ENCODE peak calls at places on chromosome 20, in five cellular contexts. P is neuronal stem cell, A is IMR-90, Z is mesenchymal stem cell, X is trophoblast cell. I is an unnamed sample. For H3K36me3, the result is how much of the 10 kb centered on the place peaks cover.

GRCh38 chr20:39632757-39633156 is 670.6 kb downstream of the DHX35 start:
- DNase-seq in X (no peak), P (no peak), A (no peak), Z (no peak), I (no peak)

GRCh38 chr20:48656661-48657211 is 171.1 kb downstream of the PREX1 start:
- DNase-seq in X (peak), P (no peak), Z (no peak), A (no peak), I (no peak)

GRCh38 chr20:45373353-45374100 is 4.6 kb downstream of the TP53TG5 start:
- DNase-seq in Z (peak), P (peak), A (peak), X (peak), I (peak)

GRCh38 chr20:24798930-24799705 is 150.0 kb upstream of the CST7 start:
- DNase-seq in A (no peak), X (no peak), Z (peak), P (no peak), I (no peak)

GRCh38 chr20:10501377-10501776 is 66.3 kb downstream of the SLX4IP start:
- DNase-seq in Z (no peak), X (no peak), P (no peak), A (no peak), I (no peak)

GRCh38 chr20:19952392-19952791 is 64.8 kb upstream of the NAA20 start:
- DNase-seq in X (no peak), A (no peak), P (no peak), Z (no peak), I (no peak)

GRCh38 chr20:62461157-62461556 is 14.6 kb downstream of the GATA5 start:
- DNase-seq in A (no peak), X (no peak), Z (no peak), P (no peak), I (no peak)

GRCh38 chr20:19045366-19045765 is 167.1 kb upstream of the SLC24A3 start:
- DNase-seq in Z (no peak), P (no peak), X (peak), A (no peak), I (no peak)

GRCh38 chr20:47551841-47552240 is 50.2 kb downstream of the NCOA3 start:
- DNase-seq in A (no peak), Z (peak), P (no peak), X (no peak), I (no peak)

GRCh38 chr20:46368902-46369268 is 37.5 kb downstream of the ELMO2 start:
- DNase-seq in P (no peak), Z (no peak), A (peak), X (no peak), I (no peak)

GRCh38 chr20:40945754-40946451 is 82.7 kb upstream of the TOP1 start:
- DNase-seq in P (peak), X (peak), A (peak), Z (peak), I (peak)

GRCh38 chr20:47620808-47621805 is 119.4 kb downstream of the NCOA3 start:
- DNase-seq in P (peak), X (peak), Z (peak), A (peak), I (no peak)

GRCh38 chr20:54067606-54068174 is 2.7 kb downstream of the BCAS1 start:
- DNase-seq in A (no peak), Z (no peak), P (no peak), X (peak), I (no peak)

GRCh38 chr20:62759981-62760431 is 36.3 kb upstream of the MRGBP start:
- DNase-seq in A (no peak), Z (no peak), P (no peak), X (no peak), I (no peak)

GRCh38 chr20:23477223-23477622 is 13.7 kb upstream of the CST8 start:
- DNase-seq in A (no peak), P (no peak), X (no peak), Z (no peak), I (no peak)

DNA sequence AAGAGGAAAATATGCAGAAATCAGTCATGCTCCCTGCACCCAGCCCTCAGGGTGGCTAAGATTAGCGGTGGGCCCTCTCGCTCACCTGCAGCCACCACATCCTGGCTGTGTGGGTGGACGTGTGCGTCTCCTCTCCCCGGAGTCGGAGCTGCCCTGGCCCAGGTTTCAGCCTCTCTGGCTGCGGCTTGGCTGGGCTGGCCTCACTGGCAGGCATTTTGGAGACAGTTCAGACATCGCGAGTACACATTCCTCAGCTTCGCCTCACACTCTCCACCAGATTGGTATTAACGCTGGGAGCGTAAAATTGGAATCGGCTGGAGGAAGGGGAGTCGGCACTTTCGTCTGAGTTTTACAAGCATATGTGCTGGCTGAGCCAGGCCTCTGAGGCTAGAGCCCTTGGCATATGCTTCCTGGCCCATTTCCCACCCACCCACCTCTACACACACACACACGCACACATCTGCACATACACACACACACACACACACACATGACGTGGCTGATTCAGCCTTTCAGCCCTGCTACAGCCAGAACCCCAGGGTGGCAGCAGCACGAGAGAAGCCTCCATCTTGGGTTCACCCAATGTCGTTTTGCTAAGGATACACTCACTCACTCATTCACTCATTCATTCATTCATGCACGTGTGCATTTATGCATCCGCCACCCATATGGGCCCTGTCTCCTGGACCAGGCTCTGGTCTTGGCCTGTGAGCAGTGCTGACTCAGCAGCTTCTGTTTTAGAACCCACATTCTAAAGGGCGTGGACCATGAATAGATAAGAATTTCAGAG is 42.9 kb downstream of the BCAS4 start:
- DNase-seq in Z (no peak), P (no peak), X (peak), A (peak), I (no peak)
- H4K91ac ChIP-seq in Z (no peak), P (no peak), X (no peak), A (peak), I (no peak)

GRCh38 chr20:50099565-50099991 is 13.4 kb downstream of the UBE2V1 start:
- DNase-seq in X (peak), Z (no peak), A (no peak), P (no peak), I (no peak)

GRCh38 chr20:50100552-50100951 is 12.4 kb downstream of the UBE2V1 start:
- DNase-seq in A (no peak), X (no peak), P (no peak), Z (no peak), I (no peak)

GRCh38 chr20:50099121-50099520 is 13.8 kb downstream of the UBE2V1 start:
- DNase-seq in P (no peak), Z (no peak), A (no peak), X (peak), I (no peak)

GRCh38 chr20:50096237-50096636 is 16.7 kb downstream of the UBE2V1 start:
- DNase-seq in P (no peak), A (no peak), Z (no peak), X (no peak), I (no peak)

GRCh38 chr20:50098259-50098658 is 14.7 kb downstream of the UBE2V1 start:
- DNase-seq in Z (no peak), P (no peak), A (no peak), X (peak), I (no peak)
- H3K36me3 ChIP-seq in Z (half or more), P (half or more), A (under half), X (under half), I (under half)

DNA sequence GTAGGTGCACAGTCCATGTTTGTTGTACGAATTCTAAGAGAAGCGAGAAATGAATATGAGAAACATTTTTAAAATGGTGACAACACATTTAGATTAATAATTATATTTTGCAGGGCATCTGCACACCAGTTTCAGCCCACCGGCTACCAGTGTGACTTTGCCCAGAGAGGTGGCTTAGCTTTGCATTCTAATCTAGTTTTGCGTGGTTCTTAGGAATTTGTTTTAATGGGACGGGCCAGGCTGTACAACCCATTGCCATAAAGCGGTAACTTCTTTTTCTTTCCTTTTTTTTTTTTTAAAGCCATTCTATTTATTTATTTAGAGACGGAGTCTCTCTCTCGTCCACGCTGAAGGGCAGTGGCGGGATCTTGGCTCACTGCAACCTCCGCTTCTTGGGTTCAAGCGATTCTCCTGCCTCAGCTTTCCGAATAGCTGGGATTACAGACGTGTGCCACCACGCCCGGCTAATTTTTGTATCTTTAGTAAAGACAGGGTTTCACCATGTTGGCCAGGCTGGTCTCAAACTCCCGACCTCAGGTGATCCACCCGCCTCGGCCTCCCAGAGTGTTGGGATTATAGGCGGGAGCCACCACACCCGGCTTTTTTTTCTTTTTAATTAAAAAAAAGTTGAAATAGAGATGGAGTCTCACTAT is 829 bp downstream of the MANBAL start:
- DNase-seq in A (no peak), X (no peak), Z (no peak), P (no peak), I (no peak)
- H4K91ac ChIP-seq in A (peak), X (peak), Z (peak), P (no peak), I (no peak)

DNA sequence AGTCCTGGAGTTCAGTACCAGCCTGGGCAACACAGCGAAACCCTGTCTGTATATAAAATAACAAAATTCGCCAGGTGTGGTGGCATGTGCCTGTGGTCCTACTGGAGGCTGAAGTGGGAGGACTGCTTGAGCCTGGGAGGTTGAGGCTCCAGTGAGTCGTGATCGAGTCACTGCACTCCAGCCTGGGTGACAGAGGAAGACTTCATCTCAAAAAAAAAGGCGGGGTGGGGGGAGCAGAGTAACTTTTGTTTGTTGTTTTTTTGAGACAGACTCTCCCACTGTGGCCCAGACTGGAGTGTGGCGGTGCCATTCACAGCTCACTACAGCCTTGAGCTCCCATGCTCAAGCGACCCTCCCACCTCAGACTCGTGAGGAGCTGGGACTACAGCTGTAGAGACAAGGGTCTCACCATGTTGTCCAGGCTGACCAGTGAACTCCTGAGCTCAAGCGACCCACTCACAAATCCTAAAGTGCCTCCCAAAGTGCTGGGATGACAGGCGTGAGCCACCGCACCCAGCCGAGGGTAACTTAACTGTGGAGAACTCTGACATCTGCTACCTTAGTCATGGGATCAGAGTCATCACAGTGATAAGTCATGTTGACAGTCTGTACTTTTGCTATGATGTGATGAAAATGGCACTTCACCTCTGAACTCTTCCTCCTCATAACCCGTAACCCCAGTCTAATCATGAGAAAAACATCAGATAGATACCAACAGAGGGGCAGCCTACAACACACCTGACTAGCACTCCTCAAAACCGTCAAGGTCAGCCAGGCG is 16.5 kb downstream of the PEDS1 start:
- DNase-seq in Z (peak), P (no peak), X (peak), A (peak), I (no peak)
- H3K36me3 ChIP-seq in Z (half or more), P (half or more), X (half or more), A (half or more), I (under half)

DNA sequence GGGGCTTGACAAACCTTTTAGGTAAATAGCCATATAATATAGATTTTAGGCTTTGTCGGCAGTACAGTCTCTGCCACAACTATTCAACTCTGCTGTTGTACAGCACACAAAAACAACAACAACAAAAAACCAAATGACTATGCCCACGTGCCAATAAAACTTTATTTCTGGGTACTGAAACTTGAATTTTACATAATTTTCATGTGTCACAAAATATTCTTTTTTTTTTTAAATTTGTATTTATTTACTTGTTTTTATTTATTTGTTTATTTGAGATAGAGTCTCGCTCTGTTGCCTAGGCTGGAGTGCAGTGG is 34.8 kb upstream of the B4GALT5 start:
- DNase-seq in P (no peak), A (no peak), X (no peak), Z (no peak), I (no peak)
- H4K91ac ChIP-seq in P (no peak), A (no peak), X (no peak), Z (no peak), I (no peak)

I was measured in H1.